ENCODE peak calls at places on chromosomes 1 and 21, in five cellular contexts. P is skeletal muscle cell, L is GM19239, K is mesothelial cell of epicardium, M is neuronal stem cell. N is an unnamed sample.

GRCh38 chr1:22490309-22490708 is 38.7 kb downstream of the ZBTB40 start:
- DNase-seq in P (no peak), L (no peak), K (no peak), M (no peak), N (no peak)

GRCh38 chr1:218480691-218481099 is 135.6 kb downstream of the TGFB2 start:
- DNase-seq in P (peak; percentile 58), L (no peak), K (no peak), M (no peak), N (no peak)

GRCh38 chr1:236451796-236452373 is 57.8 kb downstream of the EDARADD start:
- DNase-seq in P (no peak), L (peak; percentile 42), K (no peak), M (no peak), N (no peak)

GRCh38 chr1:178397678-178398077 is 99.1 kb downstream of the CLEC20A start:
- DNase-seq in P (no peak), L (no peak), K (no peak), M (no peak), N (no peak)

GRCh38 chr1:182977480-182977879 is 24.5 kb upstream of the SHCBP1L start:
- DNase-seq in P (no peak), L (no peak), K (no peak), M (no peak), N (no peak)

GRCh38 chr1:47941609-47942237 is 55.5 kb downstream of the TRABD2B start:
- DNase-seq in P (no peak), L (no peak), K (no peak), M (no peak), N (no peak)

GRCh38 chr1:160747717-160748116 is 8.7 kb downstream of the SLAMF7 start:
- DNase-seq in P (no peak), L (no peak), K (no peak), M (no peak), N (no peak)

GRCh38 chr1:101178341-101178687 is 58.5 kb upstream of the S1PR1 start:
- DNase-seq in P (no peak), L (no peak), K (no peak), M (no peak), N (no peak)

GRCh38 chr1:90190523-90190922 is 195.6 kb downstream of the ZNF326 start:
- DNase-seq in P (no peak), L (no peak), K (no peak), M (no peak), N (no peak)

GRCh38 chr1:207336559-207337467 is 15.3 kb downstream of the CD55 start:
- DNase-seq in P (peak; percentile 75), L (no peak), K (no peak), M (no peak), N (no peak)

GRCh38 chr21:28832013-28832714 is 160.5 kb downstream of the LTN1 start:
- DNase-seq in P (no peak), L (no peak), K (no peak), M (no peak), N (no peak)

GRCh38 chr1:93666613-93667384 is 14.8 kb downstream of the BCAR3 start:
- DNase-seq in P (peak; percentile 49), L (no peak), K (no peak), M (no peak), N (peak; percentile 61)

GRCh38 chr1:63327417-63328139 is 5.2 kb downstream of the FOXD3 start:
- DNase-seq in P (no peak), L (no peak), K (peak; percentile 83), M (peak; percentile 82), N (no peak)

GRCh38 chr1:68141079-68141800 is 90.8 kb upstream of the DIRAS3 start:
- DNase-seq in P (no peak), L (no peak), K (peak; percentile 42), M (peak; percentile 75), N (no peak)

GRCh38 chr1:115225993-115226700 is 111.9 kb downstream of the NGF start:
- DNase-seq in P (no peak), L (no peak), K (no peak), M (no peak), N (peak; percentile 51)

GRCh38 chr1:161676958-161677689 is 14.2 kb downstream of the FCGR2B start:
- DNase-seq in P (no peak), L (no peak), K (no peak), M (no peak), N (no peak)

GRCh38 chr1:192983349-192983980 is 75.7 kb downstream of the UCHL5 start:
- DNase-seq in P (no peak), L (no peak), K (no peak), M (no peak), N (no peak)

GRCh38 chr1:234322979-234323378 is 50.3 kb upstream of the COA6 start:
- DNase-seq in P (no peak), L (peak; percentile 18), K (no peak), M (peak; percentile 24), N (no peak)

GRCh38 chr1:160120797-160121196 is 5.2 kb downstream of the ATP1A2 start:
- DNase-seq in P (no peak), L (no peak), K (no peak), M (no peak), N (no peak)

GRCh38 chr1:153985341-153985912 is 712 bp downstream of the RAB13 start:
- DNase-seq in P (peak; percentile 79), L (no peak), K (peak; percentile 41), M (no peak), N (no peak)

GRCh38 chr1:156505679-156506298 is 5.2 kb upstream of the MEF2D start:
- DNase-seq in P (no peak), L (no peak), K (no peak), M (no peak), N (no peak)

N was measured in breast epithelium.